ENCODE peak calls at places on chromosomes 12 and 14, in seven cellular contexts. C is A549, D is progenitor cell of endocrine pancreas, F is IMR-90, B is BJ, X is hepatocyte, J is brain microvascular endothelial cell. U is an unnamed sample.

GRCh38 chr14:99729991-99730875 is 46.1 kb downstream of the CYP46A1 start:
- DNase-seq in D (peak), J (no peak), B (no peak), X (peak), C (peak), F (peak), U (peak)

GRCh38 chr12:8499616-8500015 is 13.7 kb upstream of the CLEC4D start:
- DNase-seq in D (no peak), J (no peak), F (no peak), B (no peak), X (no peak), C (no peak), U (no peak)

GRCh38 chr12:53160000-53160399 is 20.5 kb upstream of the ZNF740 start:
- DNase-seq in X (no peak), B (no peak), J (no peak), D (no peak), F (no peak), C (no peak), U (no peak)

GRCh38 chr12:62123721-62124203 is 136.4 kb upstream of the USP15 start:
- DNase-seq in X (peak), C (peak), B (no peak), D (peak), J (peak), F (peak), U (peak)

GRCh38 chr12:94717112-94717511 is 66.8 kb upstream of the TMCC3 start:
- DNase-seq in F (no peak), C (no peak), B (no peak), D (no peak), J (no peak), X (no peak), U (no peak)

GRCh38 chr14:52801014-52801708 is 9.8 kb upstream of the GNPNAT1 start:
- DNase-seq in X (no peak), F (peak), C (peak), D (no peak), J (peak), B (peak), U (no peak)

GRCh38 chr14:22896351-22896750 is 13.3 kb downstream of the REM2 start:
- DNase-seq in D (no peak), J (no peak), C (no peak), B (no peak), X (no peak), F (no peak), U (no peak)

GRCh38 chr14:74867673-74868072 is 8.3 kb downstream of the PROX2 start:
- DNase-seq in F (peak), B (no peak), C (no peak), J (no peak), D (no peak), X (no peak), U (no peak)

GRCh38 chr12:130953783-130954543 is at the start of gene ADGRD1:
- DNase-seq in D (no peak), J (no peak), F (peak), B (no peak), X (peak), C (peak), U (no peak)

GRCh38 chr12:101782544-101782855 is 43.2 kb upstream of the SYCP3 start:
- DNase-seq in B (no peak), C (no peak), D (no peak), J (peak), X (no peak), F (peak), U (no peak)

GRCh38 chr14:53953828-53954550 is 2.6 kb downstream of the BMP4 start:
- DNase-seq in J (peak), X (peak), F (peak), B (no peak), D (no peak), C (peak), U (peak)

GRCh38 chr12:104951759-104952509 is 6.2 kb downstream of the SLC41A2 start:
- DNase-seq in J (peak), F (peak), X (no peak), C (no peak), D (no peak), B (no peak), U (no peak)

GRCh38 chr12:113860950-113861349 is 105.2 kb downstream of the RBM19 start:
- DNase-seq in D (no peak), F (peak), J (peak), X (peak), C (peak), B (no peak), U (no peak)

GRCh38 chr12:55729592-55730446 is 1.0 kb upstream of the CD63 start:
- DNase-seq in C (peak), D (peak), F (peak), B (no peak), X (peak), J (peak), U (peak)

GRCh38 chr14:93939304-93940229 is 12.4 kb downstream of the FAM181A start:
- DNase-seq in J (peak), F (peak), C (peak), X (peak), B (no peak), D (peak), U (peak)

GRCh38 chr14:45091696-45092095 is 7.8 kb downstream of the PRPF39 start:
- DNase-seq in D (no peak), B (no peak), C (no peak), X (no peak), J (no peak), F (peak), U (no peak)

GRCh38 chr14:73424453-73424852 is 33.9 kb downstream of the NUMB start:
- DNase-seq in F (peak), J (no peak), D (no peak), C (peak), B (no peak), X (no peak), U (no peak)

GRCh38 chr12:132167610-132168310 is 23.5 kb downstream of the NOC4L start:
- DNase-seq in F (no peak), B (no peak), J (no peak), C (no peak), D (no peak), X (no peak), U (no peak)

GRCh38 chr12:53231859-53232640 is at the start of gene RARG:
- DNase-seq in F (no peak), B (no peak), C (peak), J (no peak), X (peak), D (no peak), U (peak)

GRCh38 chr12:49866859-49867579 is 24.1 kb upstream of the BCDIN3D start:
- DNase-seq in D (peak), C (peak), B (no peak), J (peak), F (peak), X (peak), U (peak)

GRCh38 chr12:40946612-40947194 is 241.4 kb upstream of the PDZRN4 start:
- DNase-seq in C (peak), X (peak), D (no peak), F (peak), B (no peak), J (no peak), U (no peak)

GRCh38 chr12:129607293-129607692 is 296.5 kb downstream of the TMEM132D start:
- DNase-seq in F (no peak), B (no peak), D (no peak), X (peak), C (peak), J (peak), U (no peak)

GRCh38 chr12:96136720-96137378 is 57.3 kb upstream of the ELK3 start:
- DNase-seq in X (no peak), C (no peak), F (peak), D (no peak), B (no peak), J (peak), U (no peak)

GRCh38 chr14:51621654-51622053 is 30.1 kb upstream of the FRMD6 start:
- DNase-seq in F (no peak), J (no peak), C (no peak), D (no peak), X (no peak), B (no peak), U (no peak)

GRCh38 chr12:13913371-13913770 is 68.0 kb downstream of the GRIN2B start:
- DNase-seq in C (peak), D (no peak), X (no peak), J (no peak), B (no peak), F (no peak), U (no peak)

GRCh38 chr14:68628605-68629310 is 164.1 kb downstream of the ZFP36L1 start:
- DNase-seq in C (no peak), J (no peak), F (no peak), B (no peak), D (no peak), X (peak), U (peak)

GRCh38 chr12:122730215-122731014 is at the start of gene HCAR1:
- DNase-seq in C (no peak), X (peak), B (no peak), F (no peak), D (no peak), J (peak), U (no peak)

GRCh38 chr12:10031771-10032175 is 1.3 kb downstream of the CLEC9A start:
- DNase-seq in C (peak), X (no peak), J (peak), F (peak), D (no peak), B (peak), U (no peak)

GRCh38 chr12:88113871-88114270 is 28.0 kb downstream of the CEP290 start:
- DNase-seq in C (no peak), X (no peak), B (no peak), J (peak), F (peak), D (no peak), U (no peak)

GRCh38 chr12:88108021-88108420 is 33.9 kb downstream of the CEP290 start:
- DNase-seq in F (peak), D (no peak), C (no peak), J (peak), B (no peak), X (no peak), U (no peak)

DNA sequence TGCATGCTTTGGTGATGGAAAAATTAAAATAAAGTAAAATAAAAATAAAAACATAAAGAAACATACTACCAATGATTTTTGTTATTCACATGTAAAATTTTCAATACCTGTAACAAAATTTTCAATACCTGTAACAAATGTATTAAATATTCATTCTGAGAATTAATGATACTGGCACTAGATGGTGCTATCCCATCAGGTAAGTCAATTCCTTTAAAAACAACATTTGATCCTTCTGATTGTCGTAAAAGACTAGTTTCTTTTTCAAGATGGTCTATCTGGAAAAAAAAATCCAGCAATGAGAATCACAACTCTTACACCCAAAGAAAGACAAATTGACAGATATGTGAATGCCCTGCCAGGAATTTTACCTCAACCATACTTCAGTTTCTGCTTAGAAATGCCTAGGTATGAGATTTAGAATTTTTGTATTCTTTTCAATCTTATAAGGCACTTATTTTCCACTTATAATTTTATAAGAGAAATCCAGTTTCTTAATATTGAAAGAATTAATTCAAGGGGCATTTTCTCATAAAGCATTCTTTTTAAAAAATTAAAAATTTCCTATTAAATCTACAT is 30.7 kb downstream of the CEP290 start:
- DNase-seq in X (peak), C (peak), D (no peak), F (peak), J (no peak), B (peak), U (no peak)
- TF ChIP-seq CTCF in X (peak), C (peak), D (peak), F (peak), J (no peak), B (peak), U (no peak)

GRCh38 chr12:89421093-89421835 is 69.0 kb upstream of the DUSP6 start:
- DNase-seq in J (no peak), C (no peak), F (no peak), D (no peak), X (no peak), B (no peak), U (no peak)
- TF ChIP-seq CTCF in J (peak), C (no peak), F (no peak), D (peak), X (no peak), B (no peak), U (no peak)

DNA sequence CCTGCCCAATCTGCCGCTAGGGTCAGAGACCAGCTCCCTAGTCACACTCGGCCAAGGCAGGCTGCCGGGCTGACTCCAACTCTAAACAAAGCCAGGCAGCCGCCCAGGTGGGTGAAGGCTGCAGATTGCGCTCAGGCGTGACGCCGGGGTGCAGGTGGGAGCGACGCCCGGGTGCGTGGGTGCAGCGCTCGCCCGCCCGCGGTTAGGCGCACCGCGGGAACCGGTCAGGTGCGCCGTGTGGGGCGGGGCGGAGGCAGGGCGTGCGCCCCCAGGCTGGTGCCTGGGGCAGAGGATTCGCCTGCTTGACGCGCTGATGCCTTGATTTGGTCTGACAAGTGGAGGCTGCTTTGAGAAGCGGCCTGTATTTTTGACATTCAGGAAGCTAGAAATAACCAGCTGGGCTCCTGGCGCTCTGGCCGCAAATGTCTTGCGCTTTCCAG is 126.7 kb upstream of the HIF1A start:
- DNase-seq in B (no peak), F (no peak), J (no peak), C (no peak), X (no peak), D (peak), U (peak)
- TF ChIP-seq CTCF in B (no peak), F (no peak), J (peak), C (no peak), X (no peak), D (peak), U (no peak)

DNA sequence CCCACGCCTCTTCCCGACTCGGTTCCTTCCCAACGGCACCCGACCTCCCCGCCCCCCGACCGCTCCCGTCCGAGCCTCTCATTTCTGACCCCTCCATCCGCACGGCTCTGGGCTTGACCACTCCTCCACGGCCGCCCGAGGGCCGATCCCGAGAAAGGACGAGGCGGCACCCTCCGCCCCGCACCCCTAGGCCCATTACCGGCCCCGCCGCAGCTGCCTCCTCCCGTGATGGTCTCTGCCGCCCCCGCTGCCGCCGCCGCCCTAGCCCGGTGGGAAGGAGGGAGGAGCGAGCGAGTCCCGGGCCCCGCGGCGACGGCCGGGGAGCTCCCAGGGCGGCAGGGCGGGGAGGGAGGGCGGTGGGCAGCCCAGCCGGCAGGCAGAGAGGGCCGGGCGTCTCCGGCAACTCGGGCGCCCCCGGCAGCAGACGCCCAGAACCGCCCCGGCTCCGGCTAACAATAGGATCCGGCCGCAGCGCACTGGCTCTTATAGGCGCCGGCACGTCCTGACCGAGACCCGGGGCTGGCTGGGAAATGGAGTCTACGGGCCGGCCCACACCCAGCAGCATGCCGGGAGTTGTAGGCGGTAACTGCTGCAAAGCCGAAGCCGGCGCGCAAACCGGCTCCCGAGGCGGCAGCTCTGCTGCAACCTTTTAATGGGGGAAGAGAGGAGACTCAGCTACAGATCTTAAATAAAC is at the start of gene CSRNP2:
- DNase-seq in X (peak), B (peak), D (peak), J (peak), F (peak), C (peak), U (peak)
- TF ChIP-seq CTCF in X (no peak), B (no peak), D (peak), J (no peak), F (peak), C (no peak), U (no peak)

DNA sequence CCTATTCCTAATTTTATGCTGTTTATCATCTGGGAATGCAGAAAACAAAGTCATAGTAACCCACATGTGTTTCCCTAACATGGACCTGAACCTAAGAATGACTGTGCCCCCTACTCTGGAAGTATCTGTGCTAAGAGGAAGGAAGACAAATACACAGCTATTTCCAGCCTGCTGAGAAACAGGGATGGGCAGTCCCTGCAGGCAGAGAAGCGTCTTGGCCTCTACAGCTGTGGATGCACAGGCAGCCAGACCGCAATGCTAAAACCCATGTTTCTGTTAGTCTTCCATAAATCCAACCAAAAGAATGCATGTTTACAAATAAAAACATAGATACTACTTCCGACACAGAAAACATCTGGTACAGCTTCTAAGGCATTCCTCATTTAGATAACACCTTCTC is 56.1 kb downstream of the DUSP16 start:
- DNase-seq in C (no peak), X (peak), D (no peak), J (peak), F (peak), B (peak), U (no peak)
- TF ChIP-seq CTCF in C (no peak), X (no peak), D (no peak), J (no peak), F (no peak), B (peak), U (no peak)

GRCh38 chr12:2375871-2376270 is 323.1 kb downstream of the CACNA1C start:
- DNase-seq in C (no peak), D (no peak), X (no peak), B (no peak), J (no peak), F (no peak), U (no peak)

GRCh38 chr12:2373307-2373706 is 320.5 kb downstream of the CACNA1C start:
- DNase-seq in J (no peak), X (no peak), C (no peak), F (no peak), D (no peak), B (no peak), U (no peak)

GRCh38 chr12:2372735-2373134 is 319.9 kb downstream of the CACNA1C start:
- DNase-seq in J (no peak), F (no peak), B (no peak), X (no peak), D (no peak), C (no peak), U (no peak)

GRCh38 chr12:2372178-2372577 is 319.4 kb downstream of the CACNA1C start:
- DNase-seq in J (no peak), D (no peak), X (no peak), B (no peak), F (no peak), C (no peak), U (no peak)

DNA sequence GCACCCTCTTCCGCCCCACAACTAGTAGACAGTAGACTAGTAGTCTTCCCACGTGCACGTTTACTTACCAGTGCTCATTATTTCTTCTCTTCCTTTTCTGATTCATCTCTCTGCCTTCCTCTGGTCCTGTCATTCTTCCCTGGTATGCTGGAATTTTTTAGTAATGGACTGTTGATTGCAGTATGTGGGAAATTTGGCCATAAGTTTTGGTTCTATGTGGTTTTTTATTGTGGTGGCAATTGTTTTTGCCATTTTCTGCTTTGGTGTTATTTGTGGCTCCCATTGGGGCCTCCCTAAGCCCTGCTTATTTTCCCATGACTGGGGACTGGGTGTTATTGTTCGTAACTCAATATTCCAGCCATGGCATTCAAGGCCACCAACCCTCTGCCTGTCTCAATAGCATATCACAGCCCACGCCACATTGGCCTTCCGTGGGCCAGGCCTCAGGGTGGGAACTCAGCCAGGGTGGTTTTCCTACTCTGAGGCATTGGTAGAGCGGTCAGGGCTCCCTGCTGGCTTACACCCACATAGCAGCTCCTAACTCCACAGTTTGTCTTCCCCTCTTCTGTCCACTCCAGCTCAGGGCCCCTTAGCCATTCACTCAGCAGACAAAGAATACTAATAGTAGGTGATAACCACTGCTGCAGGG is 321.4 kb downstream of the CACNA1C start:
- DNase-seq in C (no peak), F (peak), B (no peak), X (no peak), D (no peak), J (no peak), U (no peak)
- TF ChIP-seq CTCF in C (no peak), F (no peak), B (no peak), X (no peak), D (no peak), J (no peak), U (no peak)

DNA sequence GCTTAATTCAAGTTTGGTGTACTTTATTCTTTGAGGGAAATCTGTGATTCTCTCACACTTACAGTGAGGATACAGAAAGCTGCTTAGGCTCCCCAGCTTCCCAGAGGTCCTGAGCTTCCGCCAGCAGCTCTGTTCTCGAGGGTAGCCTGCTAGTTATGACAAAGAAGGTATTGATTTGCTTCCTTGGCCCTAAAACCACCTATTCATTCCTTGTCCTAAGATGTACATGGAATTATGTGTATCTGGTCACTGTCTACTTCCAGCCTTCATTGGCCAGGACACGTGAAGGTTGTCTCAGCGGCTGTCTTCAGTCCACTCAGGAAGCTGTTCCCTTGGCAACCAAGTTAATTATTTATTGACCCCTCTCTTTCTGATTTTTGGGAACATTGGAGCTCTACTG is 55.7 kb downstream of the GALNT8 start:
- DNase-seq in D (no peak), B (no peak), X (no peak), C (no peak), F (no peak), J (no peak), U (no peak)
- TF ChIP-seq CTCF in D (no peak), B (no peak), X (no peak), C (no peak), F (no peak), J (no peak), U (no peak)

GRCh38 chr12:85441025-85441424 is 161.0 kb downstream of the ALX1 start:
- DNase-seq in B (no peak), C (no peak), F (no peak), J (no peak), X (no peak), D (no peak), U (no peak)

GRCh38 chr12:85445060-85445938 is 165.3 kb downstream of the ALX1 start:
- DNase-seq in B (no peak), F (no peak), C (peak), X (peak), J (no peak), D (no peak), U (no peak)

GRCh38 chr12:85440273-85440672 is 160.3 kb downstream of the ALX1 start:
- DNase-seq in D (no peak), J (no peak), X (peak), F (no peak), C (peak), B (no peak), U (no peak)

GRCh38 chr12:85441740-85442139 is 161.7 kb downstream of the ALX1 start:
- DNase-seq in C (peak), X (peak), F (peak), B (no peak), J (peak), D (no peak), U (no peak)
- TF ChIP-seq CTCF in C (peak), X (peak), F (peak), B (peak), J (peak), D (peak), U (no peak)